ENCODE peak calls at places on chromosomes 6 and 20, in seven cellular contexts. One of them, this sample, is unnamed.

GRCh38 chr6:150251566-150252186 is 108.8 kb downstream of the PPP1R14C start:
- DNase-seq in heart right ventricle: no peak
- DNase-seq in NB4: no peak
- DNase-seq in cardiac fibroblast: no peak
- DNase-seq in ovary: no peak
- DNase-seq in CD8-positive, alpha-beta T cell: no peak
- DNase-seq in GM23338: no peak
- DNase-seq in this sample: no peak

GRCh38 chr6:6545616-6546317 is 42.8 kb upstream of the LY86 start:
- DNase-seq in heart right ventricle: no peak
- DNase-seq in NB4: no peak
- DNase-seq in cardiac fibroblast: no peak
- DNase-seq in ovary: no peak
- DNase-seq in CD8-positive, alpha-beta T cell: no peak
- DNase-seq in GM23338: no peak
- DNase-seq in this sample: no peak

GRCh38 chr6:15008269-15008668 is 237.6 kb upstream of the JARID2 start:
- DNase-seq in heart right ventricle: no peak
- DNase-seq in NB4: no peak
- DNase-seq in cardiac fibroblast: no peak
- DNase-seq in ovary: no peak
- DNase-seq in CD8-positive, alpha-beta T cell: no peak
- DNase-seq in GM23338: no peak
- DNase-seq in this sample: no peak

GRCh38 chr20:63576311-63576710 is 2.3 kb upstream of the HELZ2 start:
- DNase-seq in heart right ventricle: no peak
- DNase-seq in NB4: no peak
- DNase-seq in cardiac fibroblast: no peak
- DNase-seq in ovary: no peak
- DNase-seq in CD8-positive, alpha-beta T cell: no peak
- DNase-seq in GM23338: no peak
- DNase-seq in this sample: peak

GRCh38 chr6:48998574-48998973 is 464.5 kb downstream of the MMUT start:
- DNase-seq in heart right ventricle: no peak
- DNase-seq in NB4: no peak
- DNase-seq in cardiac fibroblast: no peak
- DNase-seq in ovary: no peak
- DNase-seq in CD8-positive, alpha-beta T cell: no peak
- DNase-seq in GM23338: no peak
- DNase-seq in this sample: no peak

GRCh38 chr20:16189371-16189770 is 383.9 kb downstream of the KIF16B start:
- DNase-seq in heart right ventricle: no peak
- DNase-seq in NB4: no peak
- DNase-seq in cardiac fibroblast: no peak
- DNase-seq in ovary: no peak
- DNase-seq in CD8-positive, alpha-beta T cell: no peak
- DNase-seq in GM23338: no peak
- DNase-seq in this sample: no peak

GRCh38 chr6:17042422-17043147 is 59.3 kb upstream of the STMND1 start:
- DNase-seq in heart right ventricle: no peak
- DNase-seq in NB4: no peak
- DNase-seq in cardiac fibroblast: peak
- DNase-seq in ovary: no peak
- DNase-seq in CD8-positive, alpha-beta T cell: no peak
- DNase-seq in GM23338: peak
- DNase-seq in this sample: peak

GRCh38 chr6:16625319-16626240 is 135.7 kb downstream of the ATXN1 start:
- DNase-seq in heart right ventricle: no peak
- DNase-seq in NB4: peak
- DNase-seq in cardiac fibroblast: peak
- DNase-seq in ovary: no peak
- DNase-seq in CD8-positive, alpha-beta T cell: no peak
- DNase-seq in GM23338: no peak
- DNase-seq in this sample: peak

GRCh38 chr6:24910331-24910849 is 25.4 kb downstream of the RIPOR2 start:
- DNase-seq in heart right ventricle: peak
- DNase-seq in NB4: no peak
- DNase-seq in cardiac fibroblast: peak
- DNase-seq in ovary: peak
- DNase-seq in CD8-positive, alpha-beta T cell: no peak
- DNase-seq in GM23338: peak
- DNase-seq in this sample: no peak

GRCh38 chr6:152380993-152381898 is 255.9 kb downstream of the SYNE1 start:
- DNase-seq in heart right ventricle: peak
- DNase-seq in NB4: no peak
- DNase-seq in cardiac fibroblast: peak
- DNase-seq in ovary: peak
- DNase-seq in CD8-positive, alpha-beta T cell: no peak
- DNase-seq in GM23338: no peak
- DNase-seq in this sample: peak

GRCh38 chr6:81562169-81562568 is 190.3 kb downstream of the TENT5A start:
- DNase-seq in heart right ventricle: no peak
- DNase-seq in NB4: no peak
- DNase-seq in cardiac fibroblast: peak
- DNase-seq in ovary: no peak
- DNase-seq in CD8-positive, alpha-beta T cell: no peak
- DNase-seq in GM23338: no peak
- DNase-seq in this sample: peak

GRCh38 chr6:154598403-154598802 is 87.9 kb upstream of the CNKSR3 start:
- DNase-seq in heart right ventricle: no peak
- DNase-seq in NB4: no peak
- DNase-seq in cardiac fibroblast: no peak
- DNase-seq in ovary: no peak
- DNase-seq in CD8-positive, alpha-beta T cell: no peak
- DNase-seq in GM23338: peak
- DNase-seq in this sample: no peak

GRCh38 chr6:44117397-44118128 is 9.7 kb downstream of the MRPL14 start:
- DNase-seq in heart right ventricle: no peak
- DNase-seq in NB4: no peak
- DNase-seq in cardiac fibroblast: no peak
- DNase-seq in ovary: no peak
- DNase-seq in CD8-positive, alpha-beta T cell: no peak
- DNase-seq in GM23338: no peak
- DNase-seq in this sample: no peak

GRCh38 chr6:159105716-159106115 is 60.9 kb upstream of the TAGAP start:
- DNase-seq in heart right ventricle: no peak
- DNase-seq in NB4: no peak
- DNase-seq in cardiac fibroblast: no peak
- DNase-seq in ovary: no peak
- DNase-seq in CD8-positive, alpha-beta T cell: no peak
- DNase-seq in GM23338: no peak
- DNase-seq in this sample: no peak

GRCh38 chr20:32110727-32111126 is 1.2 kb downstream of the TM9SF4 start:
- DNase-seq in heart right ventricle: no peak
- DNase-seq in NB4: no peak
- DNase-seq in cardiac fibroblast: no peak
- DNase-seq in ovary: no peak
- DNase-seq in CD8-positive, alpha-beta T cell: no peak
- DNase-seq in GM23338: no peak
- DNase-seq in this sample: no peak
- H3K4me3 ChIP-seq in heart right ventricle: peak
- H3K4me3 ChIP-seq in NB4: peak
- H3K4me3 ChIP-seq in cardiac fibroblast: peak
- H3K4me3 ChIP-seq in ovary: peak
- H3K4me3 ChIP-seq in CD8-positive, alpha-beta T cell: peak
- H3K4me3 ChIP-seq in GM23338: peak
- H3K4me3 ChIP-seq in this sample: peak

DNA sequence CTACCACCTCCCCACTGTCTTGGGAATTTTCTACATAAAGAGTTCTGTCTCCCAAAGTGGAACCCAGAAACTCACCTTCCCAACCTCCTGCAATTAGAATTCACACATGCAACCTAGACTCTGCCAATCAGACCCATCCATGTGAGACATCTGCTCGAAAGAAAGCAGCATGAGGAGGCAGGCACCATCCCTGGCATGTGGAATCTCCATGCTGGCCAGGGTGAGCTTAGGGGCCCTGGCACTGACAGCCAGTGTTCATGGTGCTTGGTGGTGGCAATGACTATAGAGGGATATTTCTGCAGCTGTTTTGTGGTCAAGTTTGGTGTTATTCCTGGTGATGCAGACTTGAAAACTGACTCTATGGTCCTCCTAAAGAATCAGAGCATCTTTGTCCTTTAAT is 17.4 kb upstream of the FOXF2 start:
- DNase-seq in heart right ventricle: no peak
- DNase-seq in NB4: no peak
- DNase-seq in cardiac fibroblast: no peak
- DNase-seq in ovary: no peak
- DNase-seq in CD8-positive, alpha-beta T cell: no peak
- DNase-seq in GM23338: no peak
- DNase-seq in this sample: no peak
- TF ChIP-seq CTCF in heart right ventricle: no peak
- TF ChIP-seq CTCF in NB4: no peak
- TF ChIP-seq CTCF in cardiac fibroblast: no peak
- TF ChIP-seq CTCF in ovary: no peak
- TF ChIP-seq CTCF in CD8-positive, alpha-beta T cell: no peak
- TF ChIP-seq CTCF in GM23338: no peak
- TF ChIP-seq CTCF in this sample: no peak

GRCh38 chr6:13508711-13509705 is 21.6 kb upstream of the GFOD1 start:
- DNase-seq in heart right ventricle: no peak
- DNase-seq in NB4: no peak
- DNase-seq in cardiac fibroblast: peak
- DNase-seq in ovary: no peak
- DNase-seq in CD8-positive, alpha-beta T cell: no peak
- DNase-seq in GM23338: peak
- DNase-seq in this sample: peak
- H3K4me3 ChIP-seq in heart right ventricle: no peak
- H3K4me3 ChIP-seq in NB4: no peak
- H3K4me3 ChIP-seq in cardiac fibroblast: no peak
- H3K4me3 ChIP-seq in ovary: no peak
- H3K4me3 ChIP-seq in CD8-positive, alpha-beta T cell: no peak
- H3K4me3 ChIP-seq in GM23338: no peak
- H3K4me3 ChIP-seq in this sample: no peak

DNA sequence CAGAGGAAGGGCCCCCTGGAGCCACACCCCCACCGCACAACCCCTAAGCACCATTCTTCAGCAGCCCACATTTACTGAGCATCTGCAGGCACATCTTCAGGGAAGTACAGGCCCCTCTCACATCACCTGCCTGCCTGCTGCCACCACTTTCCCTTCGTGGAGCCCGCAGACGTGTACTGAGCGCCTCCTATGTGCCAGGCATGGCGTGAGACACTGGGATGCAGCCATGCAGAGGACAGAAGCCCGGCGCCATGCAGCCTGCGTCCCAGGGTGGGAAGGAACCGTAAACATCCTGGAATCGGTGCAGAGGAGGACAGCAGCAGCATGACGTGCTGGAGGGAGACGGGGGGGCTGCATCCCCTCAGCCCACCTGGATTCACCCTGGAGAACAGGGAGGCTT is 78.1 kb downstream of the GRM4 start:
- DNase-seq in heart right ventricle: no peak
- DNase-seq in NB4: no peak
- DNase-seq in cardiac fibroblast: no peak
- DNase-seq in ovary: no peak
- DNase-seq in CD8-positive, alpha-beta T cell: no peak
- DNase-seq in GM23338: peak
- DNase-seq in this sample: no peak
- TF ChIP-seq CTCF in heart right ventricle: no peak
- TF ChIP-seq CTCF in NB4: peak
- TF ChIP-seq CTCF in cardiac fibroblast: no peak
- TF ChIP-seq CTCF in ovary: no peak
- TF ChIP-seq CTCF in CD8-positive, alpha-beta T cell: no peak
- TF ChIP-seq CTCF in GM23338: peak
- TF ChIP-seq CTCF in this sample: peak

GRCh38 chr6:137602311-137602710 is 108.1 kb upstream of the OLIG3 start:
- DNase-seq in heart right ventricle: no peak
- DNase-seq in NB4: no peak
- DNase-seq in cardiac fibroblast: no peak
- DNase-seq in ovary: no peak
- DNase-seq in CD8-positive, alpha-beta T cell: no peak
- DNase-seq in GM23338: no peak
- DNase-seq in this sample: no peak

GRCh38 chr6:137602871-137603270 is 108.7 kb upstream of the OLIG3 start:
- DNase-seq in heart right ventricle: no peak
- DNase-seq in NB4: no peak
- DNase-seq in cardiac fibroblast: no peak
- DNase-seq in ovary: no peak
- DNase-seq in CD8-positive, alpha-beta T cell: no peak
- DNase-seq in GM23338: no peak
- DNase-seq in this sample: no peak

GRCh38 chr6:137601471-137601870 is 107.3 kb upstream of the OLIG3 start:
- DNase-seq in heart right ventricle: no peak
- DNase-seq in NB4: no peak
- DNase-seq in cardiac fibroblast: no peak
- DNase-seq in ovary: no peak
- DNase-seq in CD8-positive, alpha-beta T cell: no peak
- DNase-seq in GM23338: no peak
- DNase-seq in this sample: no peak
- H3K4me3 ChIP-seq in heart right ventricle: no peak
- H3K4me3 ChIP-seq in NB4: no peak
- H3K4me3 ChIP-seq in cardiac fibroblast: no peak
- H3K4me3 ChIP-seq in ovary: no peak
- H3K4me3 ChIP-seq in CD8-positive, alpha-beta T cell: no peak
- H3K4me3 ChIP-seq in GM23338: no peak
- H3K4me3 ChIP-seq in this sample: no peak

GRCh38 chr20:17710379-17711305 is 10.9 kb downstream of the BANF2 start:
- DNase-seq in heart right ventricle: no peak
- DNase-seq in NB4: peak
- DNase-seq in cardiac fibroblast: no peak
- DNase-seq in ovary: no peak
- DNase-seq in CD8-positive, alpha-beta T cell: no peak
- DNase-seq in GM23338: peak
- DNase-seq in this sample: no peak
- TF ChIP-seq CTCF in heart right ventricle: no peak
- TF ChIP-seq CTCF in NB4: no peak
- TF ChIP-seq CTCF in cardiac fibroblast: no peak
- TF ChIP-seq CTCF in ovary: no peak
- TF ChIP-seq CTCF in CD8-positive, alpha-beta T cell: no peak
- TF ChIP-seq CTCF in GM23338: no peak
- TF ChIP-seq CTCF in this sample: no peak